ENCODE peak calls at places on chromosome 18, in six cellular contexts. U is ELF-1, Y is NCI-H524, V is ACHN, G is IMR-90, R is GDM1. X is an unnamed sample.

GRCh38 chr18:48676756-48677368 is 138.0 kb downstream of the CTIF start:
- DNase-seq in U (peak; percentile 84), Y (peak; percentile 26), V (peak; percentile 61), G (peak; percentile 38), R (peak; percentile 45), X (no peak)

GRCh38 chr18:3526421-3527354 is 76.7 kb downstream of the TGIF1 start:
- DNase-seq in U (peak; percentile 55), Y (peak; percentile 91), V (no peak), G (peak; percentile 85), R (no peak), X (no peak)

GRCh38 chr18:25876334-25876979 is 214.0 kb downstream of the SS18 start:
- DNase-seq in U (no peak), Y (no peak), V (no peak), G (peak; percentile 4), R (no peak), X (no peak)

GRCh38 chr18:12052866-12053265 is 40.8 kb upstream of the ANKRD62 start:
- DNase-seq in U (no peak), Y (no peak), V (no peak), G (no peak), R (no peak), X (no peak)

GRCh38 chr18:47594621-47595086 is 335.8 kb downstream of the SMAD2 start:
- DNase-seq in U (no peak), Y (peak; percentile 30), V (no peak), G (no peak), R (no peak), X (peak; percentile 61)

GRCh38 chr18:21914739-21915319 is 174.2 kb downstream of the MIB1 start:
- DNase-seq in U (peak; percentile 41), Y (peak; percentile 54), V (peak; percentile 54), G (peak; percentile 62), R (no peak), X (no peak)

GRCh38 chr18:35695803-35696202 is 114.3 kb downstream of the GALNT1 start:
- DNase-seq in U (no peak), Y (peak; percentile 26), V (no peak), G (no peak), R (no peak), X (no peak)

GRCh38 chr18:26225915-26226228 is 373 bp upstream of the TAF4B start:
- DNase-seq in U (no peak), Y (no peak), V (no peak), G (no peak), R (no peak), X (no peak)

GRCh38 chr18:54877076-54877475 is 48.8 kb downstream of the RAB27B start:
- DNase-seq in U (no peak), Y (no peak), V (no peak), G (peak; percentile 29), R (no peak), X (no peak)

GRCh38 chr18:80105369-80106167 is 3.5 kb upstream of the ADNP2 start:
- DNase-seq in U (peak; percentile 20), Y (no peak), V (no peak), G (no peak), R (no peak), X (no peak)

GRCh38 chr18:23068692-23069305 is 66.5 kb upstream of the CABLES1 start:
- DNase-seq in U (no peak), Y (no peak), V (no peak), G (no peak), R (no peak), X (no peak)

GRCh38 chr18:79853993-79854364 is 56.2 kb downstream of the KCNG2 start:
- DNase-seq in U (no peak), Y (no peak), V (no peak), G (no peak), R (no peak), X (no peak)

GRCh38 chr18:58691256-58691655 is 20.0 kb downstream of the MALT1 start:
- DNase-seq in U (no peak), Y (no peak), V (peak; percentile 74), G (no peak), R (no peak), X (no peak)

GRCh38 chr18:63492851-63493250 is 16.1 kb downstream of the SERPINB5 start:
- DNase-seq in U (no peak), Y (no peak), V (no peak), G (no peak), R (no peak), X (no peak)

GRCh38 chr18:46899274-46899948 is 17.9 kb downstream of the PIAS2 start:
- DNase-seq in U (peak; percentile 71), Y (no peak), V (no peak), G (peak; percentile 11), R (no peak), X (no peak)

GRCh38 chr18:45686892-45687611 is 36.9 kb upstream of the SLC14A1 start:
- DNase-seq in U (no peak), Y (peak; percentile 15), V (no peak), G (no peak), R (peak; percentile 12), X (no peak)

GRCh38 chr18:51621103-51621969 is 423.9 kb upstream of the MEX3C start:
- DNase-seq in U (peak; percentile 68), Y (peak; percentile 56), V (peak; percentile 37), G (no peak), R (peak; percentile 2), X (no peak)

GRCh38 chr18:58392336-58393000 is 236.4 kb downstream of the ALPK2 start:
- DNase-seq in U (peak; percentile 34), Y (no peak), V (no peak), G (peak; percentile 49), R (no peak), X (no peak)

GRCh38 chr18:26532367-26533340 is 15.7 kb downstream of the KCTD1 start:
- DNase-seq in U (peak; percentile 66), Y (no peak), V (no peak), G (peak; percentile 46), R (no peak), X (no peak)

GRCh38 chr18:59024829-59025228 is 114.9 kb upstream of the SEC11C start:
- DNase-seq in U (no peak), Y (no peak), V (no peak), G (peak; percentile 65), R (no peak), X (no peak)

GRCh38 chr18:73805991-73806390 is 341.6 kb downstream of the FBXO15 start:
- DNase-seq in U (no peak), Y (no peak), V (no peak), G (no peak), R (no peak), X (no peak)

GRCh38 chr18:49031511-49032188 is 80.9 kb upstream of the SMAD7 start:
- DNase-seq in U (no peak), Y (no peak), V (no peak), G (no peak), R (no peak), X (no peak)

GRCh38 chr18:36411745-36412168 is 114.2 kb downstream of the FHOD3 start:
- DNase-seq in U (peak; percentile 74), Y (peak; percentile 91), V (peak; percentile 79), G (peak; percentile 19), R (no peak), X (no peak)

GRCh38 chr18:14939141-14939540 is 191.2 kb downstream of the ANKRD30B start:
- DNase-seq in U (no peak), Y (no peak), V (no peak), G (no peak), R (no peak), X (no peak)

GRCh38 chr18:13416208-13416607 is 197.6 kb downstream of the LDLRAD4 start:
- DNase-seq in U (no peak), Y (no peak), V (no peak), G (no peak), R (peak; percentile 44), X (no peak)

GRCh38 chr18:23994361-23994902 is 20.1 kb upstream of the TTC39C start:
- DNase-seq in U (no peak), Y (peak; percentile 77), V (peak; percentile 73), G (peak; percentile 96), R (no peak), X (peak; percentile 93)

GRCh38 chr18:58004317-58004716 is 39.7 kb upstream of the NEDD4L start:
- DNase-seq in U (no peak), Y (no peak), V (no peak), G (peak; percentile 81), R (no peak), X (no peak)

GRCh38 chr18:3313685-3314084 is 51.8 kb downstream of the MYL12B start:
- DNase-seq in U (no peak), Y (no peak), V (no peak), G (no peak), R (no peak), X (no peak)

GRCh38 chr18:59052965-59053960 is 86.4 kb upstream of the SEC11C start:
- DNase-seq in U (no peak), Y (no peak), V (no peak), G (no peak), R (no peak), X (no peak)

GRCh38 chr18:71242981-71243380 is 954.1 kb downstream of the SOCS6 start:
- DNase-seq in U (no peak), Y (peak; percentile 23), V (no peak), G (no peak), R (no peak), X (no peak)

GRCh38 chr18:13221821-13222220 is 3.3 kb downstream of the LDLRAD4 start:
- DNase-seq in U (no peak), Y (peak; percentile 10), V (no peak), G (no peak), R (no peak), X (no peak)

GRCh38 chr18:13493071-13493470 is 233.3 kb downstream of the FAM210A start:
- DNase-seq in U (no peak), Y (no peak), V (no peak), G (no peak), R (no peak), X (no peak)

GRCh38 chr18:47964086-47964485 is 33.6 kb upstream of the SMAD2 start:
- DNase-seq in U (no peak), Y (no peak), V (no peak), G (no peak), R (no peak), X (no peak)

GRCh38 chr18:75410611-75411010 is 16.9 kb downstream of the SMIM21 start:
- DNase-seq in U (no peak), Y (no peak), V (no peak), G (no peak), R (no peak), X (no peak)

X was measured in NCI-H2081 treated with DMSO at 0.1 percent for 48 hours.